ENCODE peak calls at places on chromosomes 1 and 21, in five cellular contexts. One of them, this sample, is unnamed. For H3K36me3, the result is how much of the 10 kb centered on the place peaks cover.

GRCh38 chr21:45618846-45619485 is 24.6 kb upstream of the PCBP3 start:
- DNase-seq in thoracic aorta: no peak
- DNase-seq in H1: no peak
- DNase-seq in cardiac muscle cell: no peak
- DNase-seq in body of pancreas: no peak
- DNase-seq in this sample: no peak

GRCh38 chr1:200153277-200154055 is 126.0 kb downstream of the NR5A2 start:
- DNase-seq in cardiac muscle cell: no peak
- DNase-seq in H1: no peak
- DNase-seq in thoracic aorta: no peak
- DNase-seq in body of pancreas: no peak
- DNase-seq in this sample: no peak

GRCh38 chr1:66436378-66437135 is 97.4 kb upstream of the SGIP1 start:
- DNase-seq in H1: no peak
- DNase-seq in thoracic aorta: no peak
- DNase-seq in cardiac muscle cell: no peak
- DNase-seq in body of pancreas: no peak
- DNase-seq in this sample: no peak

GRCh38 chr1:212608956-212609700 is 567 bp downstream of the ATF3 start:
- DNase-seq in H1: no peak
- DNase-seq in cardiac muscle cell: peak
- DNase-seq in body of pancreas: peak
- DNase-seq in thoracic aorta: no peak
- DNase-seq in this sample: peak

GRCh38 chr1:228554107-228554506 is 66.9 kb downstream of the RNF187 start:
- DNase-seq in thoracic aorta: no peak
- DNase-seq in cardiac muscle cell: no peak
- DNase-seq in H1: no peak
- DNase-seq in body of pancreas: no peak
- DNase-seq in this sample: no peak

GRCh38 chr1:234564035-234565029 is 45.6 kb downstream of the IRF2BP2 start:
- DNase-seq in H1: peak
- DNase-seq in thoracic aorta: no peak
- DNase-seq in cardiac muscle cell: no peak
- DNase-seq in body of pancreas: peak
- DNase-seq in this sample: peak

GRCh38 chr1:92953491-92953890 is 7.8 kb downstream of the DIPK1A start:
- DNase-seq in thoracic aorta: no peak
- DNase-seq in cardiac muscle cell: no peak
- DNase-seq in H1: no peak
- DNase-seq in body of pancreas: no peak
- DNase-seq in this sample: no peak

GRCh38 chr1:25006770-25007169 is 76.7 kb upstream of the RUNX3 start:
- DNase-seq in H1: no peak
- DNase-seq in cardiac muscle cell: peak
- DNase-seq in body of pancreas: peak
- DNase-seq in thoracic aorta: no peak
- DNase-seq in this sample: no peak

GRCh38 chr1:3518256-3518655 is 63.8 kb downstream of the ARHGEF16 start:
- DNase-seq in thoracic aorta: no peak
- DNase-seq in cardiac muscle cell: no peak
- DNase-seq in H1: no peak
- DNase-seq in body of pancreas: no peak
- DNase-seq in this sample: no peak

GRCh38 chr1:214566158-214567104 is 15.0 kb upstream of the PTPN14 start:
- DNase-seq in H1: no peak
- DNase-seq in body of pancreas: no peak
- DNase-seq in cardiac muscle cell: no peak
- DNase-seq in thoracic aorta: no peak
- DNase-seq in this sample: no peak
- H3K4me3 ChIP-seq in H1: no peak
- H3K4me3 ChIP-seq in body of pancreas: no peak
- H3K4me3 ChIP-seq in cardiac muscle cell: no peak
- H3K4me3 ChIP-seq in thoracic aorta: no peak
- H3K4me3 ChIP-seq in this sample: no peak

GRCh38 chr1:40218333-40218732 is 29.4 kb upstream of the TMCO2 start:
- DNase-seq in body of pancreas: no peak
- DNase-seq in thoracic aorta: no peak
- DNase-seq in H1: no peak
- DNase-seq in cardiac muscle cell: no peak
- DNase-seq in this sample: no peak
- H3K36me3 ChIP-seq in body of pancreas: under half
- H3K36me3 ChIP-seq in thoracic aorta: under half
- H3K36me3 ChIP-seq in H1: under half
- H3K36me3 ChIP-seq in cardiac muscle cell: under half
- H3K36me3 ChIP-seq in this sample: under half

GRCh38 chr1:160494620-160495019 is 28.4 kb downstream of the SLAMF6 start:
- DNase-seq in thoracic aorta: no peak
- DNase-seq in cardiac muscle cell: no peak
- DNase-seq in body of pancreas: peak
- DNase-seq in H1: no peak
- DNase-seq in this sample: no peak

GRCh38 chr1:160491017-160491416 is 32.0 kb downstream of the SLAMF6 start:
- DNase-seq in thoracic aorta: no peak
- DNase-seq in cardiac muscle cell: no peak
- DNase-seq in H1: no peak
- DNase-seq in body of pancreas: no peak
- DNase-seq in this sample: no peak

GRCh38 chr1:160489513-160490261 is 33.4 kb downstream of the SLAMF6 start:
- DNase-seq in body of pancreas: no peak
- DNase-seq in cardiac muscle cell: no peak
- DNase-seq in H1: no peak
- DNase-seq in thoracic aorta: no peak
- DNase-seq in this sample: no peak

GRCh38 chr1:160496334-160496733 is 26.7 kb downstream of the SLAMF6 start:
- DNase-seq in thoracic aorta: no peak
- DNase-seq in H1: no peak
- DNase-seq in body of pancreas: no peak
- DNase-seq in cardiac muscle cell: no peak
- DNase-seq in this sample: no peak

GRCh38 chr1:160492617-160493016 is 30.4 kb downstream of the SLAMF6 start:
- DNase-seq in H1: no peak
- DNase-seq in cardiac muscle cell: no peak
- DNase-seq in thoracic aorta: no peak
- DNase-seq in body of pancreas: no peak
- DNase-seq in this sample: no peak
- TF ChIP-seq CTCF in H1: no peak
- TF ChIP-seq CTCF in cardiac muscle cell: no peak
- TF ChIP-seq CTCF in thoracic aorta: no peak
- TF ChIP-seq CTCF in body of pancreas: no peak
- TF ChIP-seq CTCF in this sample: no peak

DNA sequence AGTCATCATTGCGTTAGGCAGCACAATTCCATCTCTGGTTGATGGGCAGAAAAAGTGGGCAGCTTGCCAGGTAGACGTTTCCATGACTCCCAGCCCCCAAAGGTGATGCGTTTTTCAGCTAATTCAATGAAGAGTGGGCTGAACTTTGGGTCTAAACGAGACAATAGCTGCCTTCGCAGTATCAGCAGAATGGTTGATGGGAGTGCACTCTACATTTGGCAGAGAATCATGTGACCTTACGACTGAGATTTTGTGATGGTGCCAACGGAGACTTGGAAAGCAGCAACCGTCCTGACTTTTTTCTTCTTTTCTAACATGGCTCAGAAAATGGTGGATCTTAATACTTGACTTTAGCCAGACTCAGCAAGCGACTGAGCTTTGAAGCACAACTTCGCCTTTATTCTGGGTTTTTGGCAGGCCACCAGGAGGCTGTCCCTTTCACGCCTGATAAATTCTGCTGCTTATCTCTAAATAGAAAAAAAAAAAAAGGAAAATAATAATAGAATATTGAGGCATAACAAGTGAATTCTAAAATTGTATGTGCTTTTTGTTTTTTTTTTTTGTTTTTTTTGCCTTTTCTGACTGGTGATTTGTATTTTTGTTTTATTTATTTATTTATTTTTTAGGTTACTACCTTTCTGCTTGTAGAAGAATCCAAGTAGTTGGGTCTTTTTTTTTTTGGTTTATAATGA is 804.8 kb downstream of the USP25 start:
- DNase-seq in cardiac muscle cell: peak
- DNase-seq in body of pancreas: peak
- DNase-seq in H1: no peak
- DNase-seq in thoracic aorta: no peak
- DNase-seq in this sample: peak
- H3K4me3 ChIP-seq in cardiac muscle cell: no peak
- H3K4me3 ChIP-seq in body of pancreas: no peak
- H3K4me3 ChIP-seq in H1: no peak
- H3K4me3 ChIP-seq in thoracic aorta: peak
- H3K4me3 ChIP-seq in this sample: peak

This sample was measured in gastrocnemius medialis.